ENCODE peak calls at places on chromosomes 4 and X, in eight cellular contexts. One of them, this sample, is unnamed.

GRCh38 chrX:119272882-119273806 is 37.1 kb downstream of the PGRMC1 start:
- DNase-seq in CD4-positive, alpha-beta T cell: peak; percentile 17
- DNase-seq in dermis microvascular lymphatic vessel endothelial cell: peak; percentile 30
- DNase-seq in CD4-positive, CD25-positive, alpha-beta regulatory T cell: peak; percentile 11
- DNase-seq in NCI-H1417: no peak
- DNase-seq in stimulated activated CD8-positive, alpha-beta memory T cell treated with anti-CD3 and anti-CD28 coated beads, Interleukin-2, amount 100 ng/mL, for 1 hour: no peak
- DNase-seq in NCI-H526: no peak
- DNase-seq in fibroblast of pulmonary artery: peak; percentile 51
- DNase-seq in this sample: peak; percentile 18

GRCh38 chr4:77927991-77928925 is 65.6 kb downstream of the MRPL1 start:
- DNase-seq in CD4-positive, CD25-positive, alpha-beta regulatory T cell: no peak
- DNase-seq in NCI-H526: no peak
- DNase-seq in stimulated activated CD8-positive, alpha-beta memory T cell treated with anti-CD3 and anti-CD28 coated beads, Interleukin-2, amount 100 ng/mL, for 1 hour: no peak
- DNase-seq in dermis microvascular lymphatic vessel endothelial cell: peak; percentile 89
- DNase-seq in NCI-H1417: peak; percentile 63
- DNase-seq in fibroblast of pulmonary artery: peak; percentile 78
- DNase-seq in CD4-positive, alpha-beta T cell: no peak
- DNase-seq in this sample: no peak

GRCh38 chrX:105460366-105460765 is 239.9 kb upstream of the TEX13A start:
- DNase-seq in dermis microvascular lymphatic vessel endothelial cell: no peak
- DNase-seq in CD4-positive, alpha-beta T cell: no peak
- DNase-seq in NCI-H526: no peak
- DNase-seq in CD4-positive, CD25-positive, alpha-beta regulatory T cell: no peak
- DNase-seq in stimulated activated CD8-positive, alpha-beta memory T cell treated with anti-CD3 and anti-CD28 coated beads, Interleukin-2, amount 100 ng/mL, for 1 hour: no peak
- DNase-seq in NCI-H1417: no peak
- DNase-seq in fibroblast of pulmonary artery: peak; percentile 56
- DNase-seq in this sample: no peak

GRCh38 chr4:19187104-19187503 is 1064.6 kb upstream of the SLIT2 start:
- DNase-seq in NCI-H526: no peak
- DNase-seq in dermis microvascular lymphatic vessel endothelial cell: no peak
- DNase-seq in CD4-positive, CD25-positive, alpha-beta regulatory T cell: no peak
- DNase-seq in stimulated activated CD8-positive, alpha-beta memory T cell treated with anti-CD3 and anti-CD28 coated beads, Interleukin-2, amount 100 ng/mL, for 1 hour: no peak
- DNase-seq in fibroblast of pulmonary artery: peak; percentile 49
- DNase-seq in NCI-H1417: no peak
- DNase-seq in CD4-positive, alpha-beta T cell: no peak
- DNase-seq in this sample: no peak

GRCh38 chrX:48493890-48494364 is 14.9 kb upstream of the PORCN start:
- DNase-seq in NCI-H526: peak; percentile 64
- DNase-seq in fibroblast of pulmonary artery: peak; percentile 51
- DNase-seq in CD4-positive, CD25-positive, alpha-beta regulatory T cell: no peak
- DNase-seq in NCI-H1417: peak; percentile 37
- DNase-seq in CD4-positive, alpha-beta T cell: no peak
- DNase-seq in dermis microvascular lymphatic vessel endothelial cell: peak; percentile 39
- DNase-seq in stimulated activated CD8-positive, alpha-beta memory T cell treated with anti-CD3 and anti-CD28 coated beads, Interleukin-2, amount 100 ng/mL, for 1 hour: no peak
- DNase-seq in this sample: no peak

GRCh38 chrX:30806187-30806728 is 82.8 kb downstream of the TAB3 start:
- DNase-seq in NCI-H526: no peak
- DNase-seq in NCI-H1417: no peak
- DNase-seq in fibroblast of pulmonary artery: no peak
- DNase-seq in CD4-positive, alpha-beta T cell: no peak
- DNase-seq in CD4-positive, CD25-positive, alpha-beta regulatory T cell: no peak
- DNase-seq in dermis microvascular lymphatic vessel endothelial cell: no peak
- DNase-seq in stimulated activated CD8-positive, alpha-beta memory T cell treated with anti-CD3 and anti-CD28 coated beads, Interleukin-2, amount 100 ng/mL, for 1 hour: no peak
- DNase-seq in this sample: no peak

GRCh38 chr4:84480082-84480481 is 19.0 kb downstream of the NKX6-1 start:
- DNase-seq in dermis microvascular lymphatic vessel endothelial cell: no peak
- DNase-seq in fibroblast of pulmonary artery: no peak
- DNase-seq in stimulated activated CD8-positive, alpha-beta memory T cell treated with anti-CD3 and anti-CD28 coated beads, Interleukin-2, amount 100 ng/mL, for 1 hour: no peak
- DNase-seq in NCI-H1417: no peak
- DNase-seq in CD4-positive, alpha-beta T cell: no peak
- DNase-seq in NCI-H526: no peak
- DNase-seq in CD4-positive, CD25-positive, alpha-beta regulatory T cell: no peak
- DNase-seq in this sample: no peak

GRCh38 chr4:177375971-177376370 is 66.3 kb downstream of the AGA start:
- DNase-seq in fibroblast of pulmonary artery: no peak
- DNase-seq in CD4-positive, alpha-beta T cell: no peak
- DNase-seq in stimulated activated CD8-positive, alpha-beta memory T cell treated with anti-CD3 and anti-CD28 coated beads, Interleukin-2, amount 100 ng/mL, for 1 hour: no peak
- DNase-seq in CD4-positive, CD25-positive, alpha-beta regulatory T cell: no peak
- DNase-seq in dermis microvascular lymphatic vessel endothelial cell: no peak
- DNase-seq in NCI-H526: no peak
- DNase-seq in NCI-H1417: no peak
- DNase-seq in this sample: no peak